ENCODE peak calls at places on chromosomes 2 and 18, in five cellular contexts. P is RKO; H is memory B cell; B is activated CD4-positive, CD25-positive, alpha-beta regulatory T cell; S is activated gamma-delta T cell treated with Interleukin-2 at 50 U/mL for 16 hours. Y is an unnamed sample.
A peak's percentile ranks its signal among the peaks of the same experiment; 100 is the strongest.

GRCh38 chr2:53593891-53594585 is 173.6 kb upstream of the CHAC2 start:
- DNase-seq in P (peak; percentile 56), H (no peak), B (no peak), S (no peak), Y (no peak)

GRCh38 chr2:119283873-119284331 is 60.3 kb downstream of the STEAP3 start:
- DNase-seq in P (peak; percentile 92), H (no peak), B (no peak), S (no peak), Y (no peak)

GRCh38 chr18:12308386-12309100 is 502 bp downstream of the TUBB6 start:
- DNase-seq in P (peak; percentile 80), H (no peak), B (no peak), S (no peak), Y (no peak)

GRCh38 chr2:160510617-160511016 is 17.0 kb upstream of the RBMS1 start:
- DNase-seq in P (no peak), H (no peak), B (no peak), S (no peak), Y (no peak)

GRCh38 chr2:26640781-26641564 is at the start of gene CIB4:
- DNase-seq in P (no peak), H (no peak), B (no peak), S (no peak), Y (no peak)

GRCh38 chr2:27582129-27582694 is 630 bp upstream of the ZNF512 start:
- DNase-seq in P (no peak), H (peak; percentile 0), B (no peak), S (no peak), Y (no peak)

GRCh38 chr2:239144713-239144999 is 256.2 kb downstream of the HDAC4 start:
- DNase-seq in P (no peak), H (no peak), B (no peak), S (no peak), Y (no peak)

GRCh38 chr2:177275041-177275440 is 10.5 kb upstream of the NFE2L2 start:
- DNase-seq in P (no peak), H (no peak), B (no peak), S (no peak), Y (no peak)

GRCh38 chr2:30721241-30721640 is 86.0 kb downstream of the CAPN13 start:
- DNase-seq in P (no peak), H (no peak), B (no peak), S (no peak), Y (no peak)

GRCh38 chr2:67650292-67651133 is 253.4 kb downstream of the ETAA1 start:
- DNase-seq in P (peak; percentile 14), H (no peak), B (no peak), S (no peak), Y (no peak)

GRCh38 chr18:12645264-12645663 is 12.6 kb downstream of the SPIRE1 start:
- DNase-seq in P (no peak), H (no peak), B (no peak), S (no peak), Y (no peak)

GRCh38 chr2:173898996-173899395 is 66.2 kb downstream of the SP3 start:
- DNase-seq in P (no peak), H (no peak), B (no peak), S (no peak), Y (no peak)

GRCh38 chr2:45124456-45124855 is 115.2 kb upstream of the SIX2 start:
- DNase-seq in P (no peak), H (no peak), B (no peak), S (no peak), Y (no peak)

GRCh38 chr2:75416420-75417342 is 144.1 kb downstream of the EVA1A start:
- DNase-seq in P (no peak), H (peak; percentile 26), B (no peak), S (no peak), Y (no peak)

GRCh38 chr2:19496646-19497045 is 138.2 kb upstream of the OSR1 start:
- DNase-seq in P (no peak), H (no peak), B (no peak), S (no peak), Y (no peak)

GRCh38 chr2:162221064-162221463 is 22.2 kb downstream of the FAP start:
- DNase-seq in P (peak; percentile 69), H (peak; percentile 39), B (peak; percentile 5), S (peak; percentile 59), Y (peak; percentile 27)

GRCh38 chr2:16619576-16620245 is 45.9 kb downstream of the CYRIA start:
- DNase-seq in P (no peak), H (no peak), B (no peak), S (no peak), Y (no peak)

GRCh38 chr2:178088774-178089173 is 16.2 kb upstream of the PDE11A start:
- DNase-seq in P (no peak), H (no peak), B (no peak), S (no peak), Y (no peak)

GRCh38 chr2:2769481-2770431 is 438.7 kb upstream of the MYT1L start:
- DNase-seq in P (no peak), H (no peak), B (no peak), S (no peak), Y (no peak)

GRCh38 chr2:241309684-241310117 is 5.8 kb downstream of the HDLBP start:
- DNase-seq in P (no peak), H (peak; percentile 33), B (peak; percentile 10), S (peak; percentile 66), Y (peak; percentile 42)

GRCh38 chr18:76121049-76121448 is 374.0 kb downstream of the ZNF516 start:
- DNase-seq in P (no peak), H (no peak), B (no peak), S (no peak), Y (no peak)

GRCh38 chr2:204634564-204634963 is 89.3 kb downstream of the PARD3B start:
- DNase-seq in P (no peak), H (no peak), B (no peak), S (no peak), Y (no peak)

GRCh38 chr2:31523871-31524492 is 56.8 kb downstream of the SRD5A2 start:
- DNase-seq in P (peak; percentile 43), H (peak; percentile 59), B (peak; percentile 2), S (peak; percentile 47), Y (peak; percentile 26)

GRCh38 chr2:10245021-10245420 is 57.7 kb upstream of the HPCAL1 start:
- DNase-seq in P (no peak), H (no peak), B (no peak), S (no peak), Y (no peak)

GRCh38 chr2:25714740-25715139 is 41.4 kb upstream of the DTNB start:
- DNase-seq in P (peak; percentile 26), H (no peak), B (no peak), S (no peak), Y (no peak)

GRCh38 chr2:234679766-234680687 is 183.1 kb upstream of the ARL4C start:
- DNase-seq in P (peak; percentile 79), H (no peak), B (no peak), S (no peak), Y (no peak)

GRCh38 chr2:32825291-32825712 is 121.5 kb upstream of the LTBP1 start:
- DNase-seq in P (no peak), H (no peak), B (no peak), S (no peak), Y (no peak)